ENCODE peak calls at places on chromosome 10, in four cellular contexts. One of them, this sample, is unnamed.

GRCh38 chr10:3477683-3478082 is 305.1 kb upstream of the PITRM1 start:
- DNase-seq in HuH-7: no peak
- DNase-seq in skeletal muscle cell: peak; percentile 91
- DNase-seq in activated B cell treated with CpG ODN at 0.5 μM for 24 hours: no peak
- DNase-seq in this sample: no peak

GRCh38 chr10:89053555-89053954 is 63.0 kb downstream of the FAS start:
- DNase-seq in HuH-7: no peak
- DNase-seq in skeletal muscle cell: no peak
- DNase-seq in activated B cell treated with CpG ODN at 0.5 μM for 24 hours: no peak
- DNase-seq in this sample: no peak

GRCh38 chr10:100508691-100509150 is 10.9 kb downstream of the SEC31B start:
- DNase-seq in HuH-7: peak; percentile 70
- DNase-seq in skeletal muscle cell: no peak
- DNase-seq in activated B cell treated with CpG ODN at 0.5 μM for 24 hours: no peak
- DNase-seq in this sample: no peak

GRCh38 chr10:132938472-132939329 is 3.7 kb downstream of the CFAP46 start:
- DNase-seq in HuH-7: peak; percentile 65
- DNase-seq in skeletal muscle cell: no peak
- DNase-seq in activated B cell treated with CpG ODN at 0.5 μM for 24 hours: no peak
- DNase-seq in this sample: no peak

GRCh38 chr10:90871279-90871760 is 454 bp upstream of the RPP30 start:
- DNase-seq in HuH-7: peak; percentile 53
- DNase-seq in skeletal muscle cell: peak; percentile 51
- DNase-seq in activated B cell treated with CpG ODN at 0.5 μM for 24 hours: no peak
- DNase-seq in this sample: no peak

GRCh38 chr10:30398788-30399187 is 35.2 kb upstream of the MAP3K8 start:
- DNase-seq in HuH-7: no peak
- DNase-seq in skeletal muscle cell: no peak
- DNase-seq in activated B cell treated with CpG ODN at 0.5 μM for 24 hours: no peak
- DNase-seq in this sample: no peak

GRCh38 chr10:48777056-48777455 is 92.4 kb downstream of the WDFY4 start:
- DNase-seq in HuH-7: no peak
- DNase-seq in skeletal muscle cell: no peak
- DNase-seq in activated B cell treated with CpG ODN at 0.5 μM for 24 hours: no peak
- DNase-seq in this sample: no peak

GRCh38 chr10:46018453-46019169 is 11.8 kb downstream of the NCOA4 start:
- DNase-seq in HuH-7: no peak
- DNase-seq in skeletal muscle cell: no peak
- DNase-seq in activated B cell treated with CpG ODN at 0.5 μM for 24 hours: no peak
- DNase-seq in this sample: no peak

GRCh38 chr10:71262027-71262426 is 49.7 kb downstream of the UNC5B start:
- DNase-seq in HuH-7: no peak
- DNase-seq in skeletal muscle cell: no peak
- DNase-seq in activated B cell treated with CpG ODN at 0.5 μM for 24 hours: no peak
- DNase-seq in this sample: no peak

GRCh38 chr10:14478639-14479038 is 147.9 kb upstream of the FRMD4A start:
- DNase-seq in HuH-7: peak; percentile 55
- DNase-seq in skeletal muscle cell: no peak
- DNase-seq in activated B cell treated with CpG ODN at 0.5 μM for 24 hours: no peak
- DNase-seq in this sample: no peak

GRCh38 chr10:88113232-88113631 is 249.8 kb downstream of the PTEN start:
- DNase-seq in HuH-7: no peak
- DNase-seq in skeletal muscle cell: peak; percentile 66
- DNase-seq in activated B cell treated with CpG ODN at 0.5 μM for 24 hours: peak; percentile 62
- DNase-seq in this sample: no peak

GRCh38 chr10:102211615-102212299 is 14.3 kb upstream of the ELOVL3 start:
- DNase-seq in HuH-7: no peak
- DNase-seq in skeletal muscle cell: no peak
- DNase-seq in activated B cell treated with CpG ODN at 0.5 μM for 24 hours: no peak
- DNase-seq in this sample: no peak

GRCh38 chr10:74081192-74081803 is 69.3 kb downstream of the AP3M1 start:
- DNase-seq in HuH-7: peak; percentile 40
- DNase-seq in skeletal muscle cell: no peak
- DNase-seq in activated B cell treated with CpG ODN at 0.5 μM for 24 hours: no peak
- DNase-seq in this sample: no peak

GRCh38 chr10:113019692-113020424 is 69.8 kb downstream of the TCF7L2 start:
- DNase-seq in HuH-7: peak; percentile 39
- DNase-seq in skeletal muscle cell: no peak
- DNase-seq in activated B cell treated with CpG ODN at 0.5 μM for 24 hours: no peak
- DNase-seq in this sample: no peak

GRCh38 chr10:123202526-123202925 is 48.3 kb downstream of the BUB3 start:
- DNase-seq in HuH-7: no peak
- DNase-seq in skeletal muscle cell: no peak
- DNase-seq in activated B cell treated with CpG ODN at 0.5 μM for 24 hours: no peak
- DNase-seq in this sample: no peak

GRCh38 chr10:3811331-3811870 is 26.4 kb upstream of the KLF6 start:
- DNase-seq in HuH-7: no peak
- DNase-seq in skeletal muscle cell: peak; percentile 91
- DNase-seq in activated B cell treated with CpG ODN at 0.5 μM for 24 hours: peak; percentile 29
- DNase-seq in this sample: no peak

GRCh38 chr10:85642421-85643170 is 724.0 kb downstream of the GRID1 start:
- DNase-seq in HuH-7: no peak
- DNase-seq in skeletal muscle cell: peak; percentile 86
- DNase-seq in activated B cell treated with CpG ODN at 0.5 μM for 24 hours: no peak
- DNase-seq in this sample: no peak